ENCODE peak calls at places on chromosome 10, in four cellular contexts. U is naive thymus-derived CD4-positive, alpha-beta T cell; X is tibial artery; P is body of pancreas. Z is an unnamed sample.
A peak's percentile ranks its signal among the peaks of the same experiment; 100 is the strongest.

GRCh38 chr10:16987976-16988610 is 141.5 kb downstream of the CUBN start:
- DNase-seq in U (no peak), X (no peak), P (no peak), Z (no peak)

GRCh38 chr10:92162541-92162940 is 128.3 kb downstream of the CPEB3 start:
- DNase-seq in X (no peak), U (no peak), P (no peak), Z (no peak)

GRCh38 chr10:88687853-88688467 is 18.1 kb upstream of the LIPK start:
- DNase-seq in U (peak; percentile 7), P (no peak), X (no peak), Z (no peak)

GRCh38 chr10:34254596-34254995 is 560.5 kb downstream of the PARD3 start:
- DNase-seq in U (no peak), X (no peak), P (peak; percentile 35), Z (no peak)

GRCh38 chr10:130378556-130379400 is 242.6 kb downstream of the GLRX3 start:
- DNase-seq in P (no peak), U (no peak), X (peak; percentile 34), Z (peak; percentile 46)

GRCh38 chr10:132308588-132309451 is 1.1 kb upstream of the STK32C start:
- DNase-seq in X (peak; percentile 62), U (no peak), P (no peak), Z (no peak)

GRCh38 chr10:30827531-30828120 is 198.1 kb upstream of the LYZL2 start:
- DNase-seq in P (no peak), X (peak; percentile 56), U (no peak), Z (peak; percentile 55)

GRCh38 chr10:79184141-79184625 is 115.4 kb downstream of the ZMIZ1 start:
- DNase-seq in P (peak; percentile 77), X (no peak), U (no peak), Z (no peak)

GRCh38 chr10:30557884-30558283 is 71.7 kb downstream of the LYZL2 start:
- DNase-seq in U (no peak), X (no peak), P (no peak), Z (no peak)

GRCh38 chr10:62377026-62377415 is 2.9 kb downstream of the ZNF365 start:
- DNase-seq in X (no peak), U (no peak), P (no peak), Z (no peak)

GRCh38 chr10:42428534-42428933 is 209.8 kb downstream of the ZNF33B start:
- DNase-seq in P (no peak), X (no peak), U (no peak), Z (no peak)

GRCh38 chr10:35821339-35821911 is 179.3 kb upstream of the FZD8 start:
- DNase-seq in X (no peak), P (no peak), U (no peak), Z (no peak)

GRCh38 chr10:125227546-125227945 is 67.2 kb upstream of the CTBP2 start:
- DNase-seq in P (no peak), U (no peak), X (peak; percentile 27), Z (no peak)

GRCh38 chr10:68897336-68897741 is 3.8 kb upstream of the DDX50 start:
- DNase-seq in X (no peak), P (peak; percentile 34), U (peak; percentile 49), Z (no peak)

GRCh38 chr10:110059965-110060364 is 52.2 kb downstream of the ADD3 start:
- DNase-seq in P (no peak), U (no peak), X (no peak), Z (no peak)

GRCh38 chr10:44366936-44367630 is 17.8 kb downstream of the CXCL12 start:
- DNase-seq in X (no peak), P (no peak), U (no peak), Z (no peak)

DNA sequence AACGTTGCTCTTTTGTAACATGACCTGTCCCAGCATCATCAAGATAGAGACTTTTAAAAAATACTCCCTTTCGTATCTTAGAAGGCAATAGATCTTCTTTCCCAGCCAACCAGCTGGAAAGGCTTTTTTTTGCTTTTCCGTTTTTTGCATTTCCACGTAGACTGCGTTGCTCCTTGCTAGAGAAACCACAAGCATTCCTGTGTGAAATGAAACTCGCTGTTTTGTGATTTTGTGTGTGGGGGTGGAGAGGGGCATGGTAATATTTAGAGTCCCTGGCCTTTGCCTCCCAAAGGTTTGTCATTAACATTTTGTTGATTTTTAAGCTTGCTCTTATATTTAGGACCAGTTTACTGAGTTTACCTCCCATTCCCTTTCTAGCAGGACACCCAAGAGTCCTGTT is 243.5 kb downstream of the BICC1 start:
- DNase-seq in U (no peak), X (no peak), P (no peak), Z (no peak)
- H3K27ac ChIP-seq in U (no peak overlapping the region), X (peak overlapping the region; percentile 73), P (peak overlapping the region; percentile 52), Z (peak overlapping the region; percentile 48)

DNA sequence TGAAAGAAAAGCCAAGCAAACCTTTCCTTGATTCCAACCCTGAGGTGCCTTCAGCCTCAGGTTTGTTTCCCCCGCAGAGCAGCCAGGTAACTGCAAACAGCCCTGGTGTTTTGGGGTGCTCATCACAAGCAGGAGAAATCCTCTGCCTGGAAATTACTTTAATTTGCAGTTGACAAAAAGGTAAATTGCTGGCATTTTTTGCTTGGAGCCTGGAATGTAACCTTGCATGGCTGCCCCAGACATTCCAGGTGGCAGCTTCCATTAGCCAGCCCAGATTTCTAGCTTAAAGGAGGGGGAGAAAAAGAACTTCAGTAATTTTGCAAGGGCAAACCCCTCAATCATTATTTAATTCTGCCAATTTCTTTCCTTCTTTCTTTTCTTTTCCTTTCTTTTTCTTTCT is 194.4 kb downstream of the MYOF start:
- DNase-seq in X (no peak), P (no peak), U (no peak), Z (no peak)
- H3K27me3 ChIP-seq in X (no peaks in the 10 kb centered on the region), P (no peaks in the 10 kb centered on the region), U (no peaks in the 10 kb centered on the region), Z (no peaks in the 10 kb centered on the region)

DNA sequence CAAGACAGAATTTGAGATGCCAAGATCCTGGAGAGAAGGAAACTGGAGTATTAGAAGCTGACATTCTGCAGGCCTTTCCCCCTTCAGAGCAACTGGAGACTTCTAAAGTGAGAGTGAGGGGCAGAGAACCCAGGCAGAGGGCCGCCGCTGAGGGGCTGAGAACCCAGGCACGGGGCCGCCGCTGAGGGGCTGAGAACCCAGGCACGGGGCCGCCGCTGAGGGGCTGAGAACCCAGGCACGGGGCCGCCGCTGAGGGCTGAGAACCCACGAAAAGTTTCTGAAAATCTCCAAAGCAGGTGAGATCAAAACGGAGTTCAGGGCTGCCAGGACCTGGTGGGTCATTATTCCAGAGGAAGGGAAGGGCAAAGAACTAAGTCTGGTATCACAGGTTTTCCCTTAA is 126.2 kb downstream of the DLG5 start:
- DNase-seq in P (no peak), X (peak; percentile 42), U (no peak), Z (no peak)
- H3K4me1 ChIP-seq in P (no peaks in the 10 kb centered on the region), X (no peaks in the 10 kb centered on the region), U (no peaks in the 10 kb centered on the region), Z (no peaks in the 10 kb centered on the region)

DNA sequence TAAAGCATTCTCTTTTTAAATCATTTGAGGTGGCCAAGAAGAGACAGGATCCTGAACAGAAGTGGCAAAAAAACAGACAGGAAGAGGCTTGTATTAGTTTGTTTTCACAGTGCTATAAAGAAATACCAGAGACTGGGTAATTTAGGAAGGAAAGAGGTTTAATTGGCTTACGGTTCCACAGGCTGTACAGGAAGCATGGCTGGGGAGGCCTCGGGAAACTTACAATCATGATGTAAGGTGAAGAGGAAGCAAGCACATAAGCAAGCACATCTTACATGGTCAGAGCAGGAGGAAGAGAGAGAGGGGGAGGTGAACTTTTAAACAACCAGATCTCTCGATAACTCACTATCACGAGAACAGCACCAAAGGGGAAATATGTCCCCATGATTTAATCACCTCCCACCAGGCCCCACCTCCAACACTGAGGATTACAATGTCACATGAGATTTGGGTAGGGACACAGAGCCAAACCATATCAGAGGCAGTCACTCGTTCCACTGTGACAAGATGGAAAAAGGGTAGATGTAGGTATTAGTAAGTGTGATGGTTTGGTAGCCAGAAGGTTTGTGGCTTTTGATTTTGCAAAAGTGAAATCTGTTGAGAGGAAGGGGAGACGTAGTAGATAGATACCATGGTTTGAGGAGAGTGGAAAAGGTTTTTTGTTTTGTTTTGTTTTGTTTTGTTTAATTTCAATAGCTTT is 5.1 kb downstream of the MSRB2 start:
- DNase-seq in U (no peak), X (no peak), P (no peak), Z (no peak)
- H3K27ac ChIP-seq in U (no peak overlapping the region), X (no peak overlapping the region), P (peak overlapping the region; percentile 30), Z (no peak overlapping the region)

Z was measured in sigmoid colon.